ENCODE peak calls at places on chromosomes 3 and 15, in four cellular contexts. I, N, R and U are unnamed samples.

GRCh38 chr15:78810377-78811123 is 714 bp downstream of the ADAMTS7 start:
- DNase-seq in I (peak), N (no peak), R (peak), U (peak)

GRCh38 chr3:184262166-184262926 is 993 bp upstream of the CAMK2N2 start:
- DNase-seq in I (no peak), N (no peak), R (no peak), U (no peak)

GRCh38 chr3:64046527-64046926 is 23.2 kb upstream of the PSMD6 start:
- DNase-seq in I (no peak), N (no peak), R (no peak), U (no peak)

GRCh38 chr3:184461219-184461618 is 81.4 kb downstream of the CHRD start:
- DNase-seq in I (no peak), N (no peak), R (no peak), U (no peak)

GRCh38 chr3:82386656-82387055 is 625.2 kb upstream of the GBE1 start:
- DNase-seq in I (no peak), N (no peak), R (no peak), U (no peak)

GRCh38 chr15:83973816-83974215 is 261.8 kb upstream of the GOLGA6L4 start:
- DNase-seq in I (no peak), N (peak), R (no peak), U (no peak)

GRCh38 chr3:99630815-99631214 is 7.6 kb upstream of the COL8A1 start:
- DNase-seq in I (no peak), N (no peak), R (no peak), U (no peak)

GRCh38 chr15:89531796-89532537 is 35.6 kb upstream of the RHCG start:
- DNase-seq in I (no peak), N (no peak), R (no peak), U (no peak)

GRCh38 chr3:11145888-11146287 is 8.4 kb upstream of the HRH1 start:
- DNase-seq in I (no peak), N (no peak), R (no peak), U (no peak)

GRCh38 chr3:106629215-106629832 is 747.9 kb upstream of the CCDC54 start:
- DNase-seq in I (no peak), N (no peak), R (no peak), U (no peak)

GRCh38 chr3:130846181-130846580 is 47.7 kb upstream of the ATP2C1 start:
- DNase-seq in I (no peak), N (no peak), R (no peak), U (no peak)

GRCh38 chr3:64437126-64437525 is 211.9 kb upstream of the PRICKLE2 start:
- DNase-seq in I (no peak), N (no peak), R (no peak), U (no peak)

GRCh38 chr3:194300392-194300758 is 50.8 kb downstream of the CPN2 start:
- DNase-seq in I (peak), N (no peak), R (peak), U (peak)

GRCh38 chr15:85327820-85328219 is 52.6 kb upstream of the AKAP13 start:
- DNase-seq in I (no peak), N (no peak), R (no peak), U (no peak)

GRCh38 chr3:126476166-126476975 is 680 bp upstream of the ZXDC start:
- DNase-seq in I (peak), N (peak), R (peak), U (peak)

GRCh38 chr15:85730001-85730820 is 64.5 kb downstream of the KLHL25 start:
- DNase-seq in I (no peak), N (peak), R (no peak), U (no peak)

GRCh38 chr3:146503459-146504202 is 34.3 kb upstream of the PLSCR2 start:
- DNase-seq in I (no peak), N (peak), R (no peak), U (no peak)

GRCh38 chr15:31035610-31036009 is 44.2 kb upstream of the MTMR10 start:
- DNase-seq in I (no peak), N (no peak), R (no peak), U (no peak)

GRCh38 chr3:166531730-166532129 is 694.5 kb upstream of the BCHE start:
- DNase-seq in I (no peak), N (no peak), R (no peak), U (no peak)

GRCh38 chr15:52780172-52780980 is 9.8 kb downstream of the ONECUT1 start:
- DNase-seq in I (peak), N (peak), R (peak), U (no peak)

GRCh38 chr3:33799202-33799551 is 747 bp downstream of the PDCD6IP start:
- DNase-seq in I (no peak), N (no peak), R (no peak), U (no peak)